ENCODE peak calls at places on chromosomes 6 and 20, in seven cellular contexts. G is IMR-90, N is mesenchymal stem cell, D is H1, M is mesendoderm, F is neuronal stem cell, I is trophoblast cell. W is an unnamed sample.
A peak's percentile ranks its signal among the peaks of the same experiment; 100 is the strongest.

GRCh38 chr6:96304997-96305396 is 216.6 kb upstream of the UFL1 start:
- DNase-seq in D (no peak), N (peak; percentile 0), I (no peak), G (no peak), F (no peak), M (no peak), W (no peak)

GRCh38 chr20:36826556-36827244 is 49.2 kb upstream of the TLDC2 start:
- DNase-seq in M (no peak), D (no peak), F (no peak), G (no peak), N (peak; percentile 33), I (peak; percentile 56), W (no peak)

GRCh38 chr6:39646751-39647420 is 78.3 kb downstream of the KIF6 start:
- DNase-seq in F (no peak), M (no peak), N (no peak), D (no peak), G (no peak), I (no peak), W (no peak)

GRCh38 chr20:62735331-62735821 is 26.7 kb downstream of the NTSR1 start:
- DNase-seq in F (no peak), G (no peak), N (no peak), M (no peak), I (no peak), D (no peak), W (no peak)

GRCh38 chr6:119343167-119343566 is 6.4 kb downstream of the MAN1A1 start:
- DNase-seq in F (no peak), M (no peak), G (no peak), N (no peak), I (no peak), D (no peak), W (no peak)

GRCh38 chr6:32947552-32948465 is 5.1 kb downstream of the HLA-DMA start:
- DNase-seq in N (peak; percentile 30), M (peak; percentile 74), G (peak; percentile 64), D (peak; percentile 63), I (peak; percentile 46), F (no peak), W (peak; percentile 69)

GRCh38 chr6:114997813-114998292 is 655.0 kb upstream of the HS3ST5 start:
- DNase-seq in D (no peak), F (no peak), M (no peak), I (no peak), G (no peak), N (peak; percentile 14), W (no peak)

GRCh38 chr6:125019873-125020272 is 57.6 kb downstream of the RNF217 start:
- DNase-seq in I (no peak), G (no peak), F (no peak), M (peak; percentile 51), D (no peak), N (peak; percentile 21), W (peak; percentile 46)

GRCh38 chr6:169189227-169189626 is 64.4 kb downstream of the THBS2 start:
- DNase-seq in F (no peak), N (no peak), G (no peak), I (no peak), M (no peak), D (no peak), W (no peak)

GRCh38 chr6:54717849-54718455 is 128.6 kb upstream of the FAM83B start:
- DNase-seq in G (peak; percentile 37), D (peak; percentile 79), M (peak; percentile 73), F (peak; percentile 66), N (peak; percentile 58), I (peak; percentile 84), W (peak; percentile 52)

GRCh38 chr6:138004423-138005287 is 102.6 kb downstream of the PERP start:
- DNase-seq in G (peak; percentile 41), N (peak; percentile 33), M (peak; percentile 40), D (no peak), F (no peak), I (peak; percentile 18), W (no peak)

GRCh38 chr20:2470432-2471193 is at the start of gene SNRPB:
- DNase-seq in F (peak; percentile 94), I (peak; percentile 99), D (peak; percentile 93), N (peak; percentile 99), M (peak; percentile 99), G (peak; percentile 99), W (peak; percentile 98)

GRCh38 chr6:134317471-134318131 is at the start of gene SGK1:
- DNase-seq in I (no peak), M (peak; percentile 62), F (peak; percentile 30), N (peak; percentile 48), G (peak; percentile 49), D (peak; percentile 66), W (peak; percentile 65)

DNA sequence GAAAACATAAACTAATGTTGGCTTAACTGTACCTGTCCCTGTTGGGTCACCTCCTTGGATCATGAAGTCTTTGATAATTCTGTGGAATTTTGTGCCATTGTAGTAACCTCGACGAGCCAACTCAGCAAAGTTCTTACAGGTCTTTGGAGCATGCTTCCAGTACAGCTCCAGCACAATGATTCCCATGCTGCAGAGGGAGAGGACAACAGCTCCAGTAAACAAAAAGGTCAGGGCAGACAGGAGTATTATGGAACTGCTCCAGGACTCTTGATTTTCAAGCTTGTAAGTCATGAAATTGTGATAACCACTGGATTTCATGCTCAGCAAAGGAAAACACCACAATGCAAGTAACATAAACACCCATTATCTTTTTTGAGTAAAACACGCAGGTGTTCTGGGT is 2.9 kb downstream of the PPIL1 start:
- DNase-seq in D (no peak), G (no peak), F (no peak), I (no peak), N (no peak), M (no peak), W (no peak)
- H2BK5ac ChIP-seq in D (no peak overlapping the region), G (no peak overlapping the region), F (no peak overlapping the region), I (no peak overlapping the region), N (no peak overlapping the region), M (no peak overlapping the region), W (no peak overlapping the region)

GRCh38 chr6:18584372-18584771 is 197.2 kb downstream of the RNF144B start:
- DNase-seq in G (no peak), D (no peak), M (no peak), F (no peak), N (no peak), I (no peak), W (no peak)
- H3K4me2 ChIP-seq in G (no peak overlapping the region), D (no peak overlapping the region), M (no peak overlapping the region), F (no peak overlapping the region), N (no peak overlapping the region), I (no peak overlapping the region), W (no peak overlapping the region)

DNA sequence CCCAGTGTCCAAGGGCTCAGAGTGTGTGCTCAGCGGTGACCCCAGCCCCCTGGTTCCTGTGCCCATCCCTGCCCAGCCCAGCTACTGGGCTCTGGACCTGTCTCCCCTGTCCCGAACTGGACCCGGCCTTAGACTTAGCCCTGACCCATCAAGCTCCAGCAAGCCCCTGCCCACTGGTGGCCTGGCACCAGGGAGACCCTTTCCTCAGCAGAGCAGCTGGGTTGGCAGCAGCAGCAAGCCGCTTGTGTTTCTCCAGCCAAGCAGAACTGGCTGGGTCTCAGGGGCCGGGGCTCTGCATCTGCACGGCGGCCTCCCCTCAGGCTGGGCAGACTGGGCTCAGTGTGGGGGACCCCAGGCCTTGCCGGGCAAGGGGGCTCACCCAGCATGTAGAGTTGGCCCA is 801 bp downstream of the SPDEF start:
- DNase-seq in D (no peak), N (no peak), F (no peak), G (no peak), M (no peak), I (no peak), W (no peak)
- H3K23ac ChIP-seq in D (no peak overlapping the region), N (no peak overlapping the region), F (no peak overlapping the region), G (no peak overlapping the region), M (no peak overlapping the region), I (no peak overlapping the region), W (no peak overlapping the region)

GRCh38 chr6:28207244-28208179 is 17.6 kb upstream of the ZSCAN9 start:
- DNase-seq in M (peak; percentile 84), I (peak; percentile 25), F (peak; percentile 40), D (peak; percentile 73), N (peak; percentile 53), G (peak; percentile 34), W (peak; percentile 75)

GRCh38 chr6:28211840-28212509 is 13.1 kb upstream of the ZSCAN9 start:
- DNase-seq in D (peak; percentile 70), G (no peak), N (no peak), F (peak; percentile 17), I (no peak), M (peak; percentile 21), W (peak; percentile 41)

GRCh38 chr6:28212510-28213212 is 12.4 kb upstream of the ZSCAN9 start:
- DNase-seq in N (peak; percentile 86), F (peak; percentile 70), D (peak; percentile 92), G (peak; percentile 90), I (peak; percentile 35), M (peak; percentile 90), W (peak; percentile 84)

GRCh38 chr6:28208180-28208659 is 16.9 kb upstream of the ZSCAN9 start:
- DNase-seq in F (peak; percentile 20), D (peak; percentile 55), N (peak; percentile 22), M (peak; percentile 65), G (no peak), I (no peak), W (peak; percentile 61)

GRCh38 chr6:28209753-28210535 is 15.1 kb upstream of the ZSCAN9 start:
- DNase-seq in G (no peak), D (no peak), I (no peak), N (no peak), M (no peak), F (no peak), W (no peak)
- H2BK5ac ChIP-seq in G (no peak overlapping the region), D (no peak overlapping the region), I (no peak overlapping the region), N (no peak overlapping the region), M (no peak overlapping the region), F (no peak overlapping the region), W (no peak overlapping the region)

DNA sequence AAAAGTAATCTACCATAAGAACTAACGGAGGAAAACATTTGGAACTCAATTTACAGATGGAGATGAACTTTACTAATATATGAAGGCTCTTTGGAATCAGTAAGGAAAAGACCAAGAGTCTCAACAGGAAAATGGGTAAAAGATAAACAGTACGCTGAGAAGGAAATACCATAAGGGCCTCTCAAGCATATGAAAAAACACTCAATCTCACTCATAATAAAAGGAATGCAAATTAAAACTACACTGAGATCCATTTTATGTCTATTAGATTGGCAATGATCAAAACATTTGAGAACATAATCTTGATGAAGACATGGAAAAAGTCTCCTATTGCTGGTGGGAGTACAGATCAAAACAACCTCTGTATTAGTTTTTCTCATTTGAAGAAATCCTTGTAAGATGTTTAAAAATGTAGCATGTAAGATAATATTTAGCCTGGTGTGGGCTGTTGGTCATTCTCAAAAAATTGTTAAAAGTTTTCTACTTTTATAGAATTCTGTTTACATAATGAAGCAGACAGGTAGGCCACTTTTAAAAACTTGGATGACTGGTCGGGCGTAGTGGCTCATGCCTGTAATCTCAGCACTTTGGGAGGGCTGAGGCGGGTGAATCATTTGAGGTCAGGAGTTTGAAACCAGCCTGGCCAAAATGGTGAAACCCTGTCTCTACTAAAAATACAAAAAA is 14.5 kb downstream of the REV3L start:
- DNase-seq in M (no peak), D (no peak), N (peak; percentile 53), G (peak; percentile 56), I (peak; percentile 76), F (no peak), W (no peak)
- H3K4me2 ChIP-seq in M (no peak overlapping the region), D (no peak overlapping the region), N (no peak overlapping the region), G (peak overlapping the region; percentile 86), I (no peak overlapping the region), F (no peak overlapping the region), W (no peak overlapping the region)

GRCh38 chr20:52313335-52313963 is 121.9 kb upstream of the ZFP64 start:
- DNase-seq in N (peak; percentile 64), F (peak; percentile 27), M (peak; percentile 71), G (peak; percentile 35), D (no peak), I (no peak), W (peak; percentile 58)

GRCh38 chr20:52306477-52306876 is 114.9 kb upstream of the ZFP64 start:
- DNase-seq in G (no peak), F (no peak), D (no peak), M (no peak), N (no peak), I (no peak), W (no peak)

GRCh38 chr20:52311209-52311794 is 119.7 kb upstream of the ZFP64 start:
- DNase-seq in M (no peak), D (peak; percentile 49), G (no peak), N (no peak), F (no peak), I (no peak), W (peak; percentile 35)

GRCh38 chr20:52312131-52312729 is 120.7 kb upstream of the ZFP64 start:
- DNase-seq in D (no peak), G (peak; percentile 60), N (peak; percentile 76), M (peak; percentile 68), F (peak; percentile 61), I (peak; percentile 18), W (peak; percentile 42)
- H3K23ac ChIP-seq in D (no peak overlapping the region), G (no peak overlapping the region), N (no peak overlapping the region), M (no peak overlapping the region), F (no peak overlapping the region), I (no peak overlapping the region), W (no peak overlapping the region)